ENCODE peak calls at places on chromosome 4, in nine cellular contexts. One of them, this sample, is unnamed.

GRCh38 chr4:158782539-158783360 is 13.9 kb downstream of the FNIP2 start:
- DNase-seq in activated T-cell treated with anti-CD3 and anti-CD28 coated beads, Interleukin-2, amount 50 U/mL, for 4 hours: no peak
- DNase-seq in stimulated activated CD8-positive, alpha-beta memory T cell treated with anti-CD3 and anti-CD28 coated beads, Interleukin-7, amount 100 ng/mL, for 1 hour: no peak
- DNase-seq in GM10248: no peak
- DNase-seq in CD8-positive, alpha-beta memory T cell: no peak
- DNase-seq in hippocampal formation: no peak
- DNase-seq in T-cell: no peak
- DNase-seq in naive thymus-derived CD8-positive, alpha-beta T cell: no peak
- DNase-seq in lower lobe of right lung: no peak
- DNase-seq in this sample: peak; percentile 56

GRCh38 chr4:6002926-6003325 is 15.3 kb downstream of the C4orf50 start:
- DNase-seq in T-cell: no peak
- DNase-seq in stimulated activated CD8-positive, alpha-beta memory T cell treated with anti-CD3 and anti-CD28 coated beads, Interleukin-7, amount 100 ng/mL, for 1 hour: no peak
- DNase-seq in hippocampal formation: no peak
- DNase-seq in CD8-positive, alpha-beta memory T cell: no peak
- DNase-seq in lower lobe of right lung: no peak
- DNase-seq in naive thymus-derived CD8-positive, alpha-beta T cell: no peak
- DNase-seq in GM10248: no peak
- DNase-seq in activated T-cell treated with anti-CD3 and anti-CD28 coated beads, Interleukin-2, amount 50 U/mL, for 4 hours: no peak
- DNase-seq in this sample: no peak

GRCh38 chr4:131026771-131027170 is 1930.8 kb downstream of the C4orf33 start:
- DNase-seq in naive thymus-derived CD8-positive, alpha-beta T cell: no peak
- DNase-seq in lower lobe of right lung: no peak
- DNase-seq in hippocampal formation: no peak
- DNase-seq in GM10248: no peak
- DNase-seq in T-cell: no peak
- DNase-seq in CD8-positive, alpha-beta memory T cell: no peak
- DNase-seq in stimulated activated CD8-positive, alpha-beta memory T cell treated with anti-CD3 and anti-CD28 coated beads, Interleukin-7, amount 100 ng/mL, for 1 hour: no peak
- DNase-seq in activated T-cell treated with anti-CD3 and anti-CD28 coated beads, Interleukin-2, amount 50 U/mL, for 4 hours: no peak
- DNase-seq in this sample: no peak

GRCh38 chr4:108270466-108271450 is 102.0 kb upstream of the LEF1 start:
- DNase-seq in lower lobe of right lung: no peak
- DNase-seq in T-cell: no peak
- DNase-seq in CD8-positive, alpha-beta memory T cell: no peak
- DNase-seq in GM10248: no peak
- DNase-seq in stimulated activated CD8-positive, alpha-beta memory T cell treated with anti-CD3 and anti-CD28 coated beads, Interleukin-7, amount 100 ng/mL, for 1 hour: no peak
- DNase-seq in naive thymus-derived CD8-positive, alpha-beta T cell: no peak
- DNase-seq in hippocampal formation: no peak
- DNase-seq in activated T-cell treated with anti-CD3 and anti-CD28 coated beads, Interleukin-2, amount 50 U/mL, for 4 hours: no peak
- DNase-seq in this sample: peak; percentile 87

GRCh38 chr4:168449740-168450442 is 30.4 kb downstream of the DDX60L start:
- DNase-seq in stimulated activated CD8-positive, alpha-beta memory T cell treated with anti-CD3 and anti-CD28 coated beads, Interleukin-7, amount 100 ng/mL, for 1 hour: no peak
- DNase-seq in naive thymus-derived CD8-positive, alpha-beta T cell: no peak
- DNase-seq in GM10248: no peak
- DNase-seq in lower lobe of right lung: no peak
- DNase-seq in CD8-positive, alpha-beta memory T cell: no peak
- DNase-seq in hippocampal formation: no peak
- DNase-seq in T-cell: no peak
- DNase-seq in activated T-cell treated with anti-CD3 and anti-CD28 coated beads, Interleukin-2, amount 50 U/mL, for 4 hours: no peak
- DNase-seq in this sample: peak; percentile 98

GRCh38 chr4:37477126-37477525 is 209.1 kb downstream of the RELL1 start:
- DNase-seq in lower lobe of right lung: no peak
- DNase-seq in activated T-cell treated with anti-CD3 and anti-CD28 coated beads, Interleukin-2, amount 50 U/mL, for 4 hours: no peak
- DNase-seq in stimulated activated CD8-positive, alpha-beta memory T cell treated with anti-CD3 and anti-CD28 coated beads, Interleukin-7, amount 100 ng/mL, for 1 hour: no peak
- DNase-seq in GM10248: no peak
- DNase-seq in CD8-positive, alpha-beta memory T cell: no peak
- DNase-seq in hippocampal formation: no peak
- DNase-seq in T-cell: no peak
- DNase-seq in naive thymus-derived CD8-positive, alpha-beta T cell: no peak
- DNase-seq in this sample: no peak

GRCh38 chr4:26420438-26420837 is 69.8 kb downstream of the CCKAR start:
- DNase-seq in T-cell: no peak
- DNase-seq in stimulated activated CD8-positive, alpha-beta memory T cell treated with anti-CD3 and anti-CD28 coated beads, Interleukin-7, amount 100 ng/mL, for 1 hour: no peak
- DNase-seq in activated T-cell treated with anti-CD3 and anti-CD28 coated beads, Interleukin-2, amount 50 U/mL, for 4 hours: no peak
- DNase-seq in hippocampal formation: no peak
- DNase-seq in lower lobe of right lung: no peak
- DNase-seq in naive thymus-derived CD8-positive, alpha-beta T cell: no peak
- DNase-seq in GM10248: no peak
- DNase-seq in CD8-positive, alpha-beta memory T cell: no peak
- DNase-seq in this sample: peak; percentile 48

GRCh38 chr4:83905952-83906351 is 370.0 kb downstream of the GPAT3 start:
- DNase-seq in T-cell: no peak
- DNase-seq in hippocampal formation: no peak
- DNase-seq in lower lobe of right lung: no peak
- DNase-seq in GM10248: no peak
- DNase-seq in CD8-positive, alpha-beta memory T cell: no peak
- DNase-seq in stimulated activated CD8-positive, alpha-beta memory T cell treated with anti-CD3 and anti-CD28 coated beads, Interleukin-7, amount 100 ng/mL, for 1 hour: no peak
- DNase-seq in activated T-cell treated with anti-CD3 and anti-CD28 coated beads, Interleukin-2, amount 50 U/mL, for 4 hours: no peak
- DNase-seq in naive thymus-derived CD8-positive, alpha-beta T cell: no peak
- DNase-seq in this sample: no peak

GRCh38 chr4:87530868-87531267 is 1.7 kb upstream of the SPARCL1 start:
- DNase-seq in lower lobe of right lung: no peak
- DNase-seq in hippocampal formation: no peak
- DNase-seq in GM10248: no peak
- DNase-seq in activated T-cell treated with anti-CD3 and anti-CD28 coated beads, Interleukin-2, amount 50 U/mL, for 4 hours: no peak
- DNase-seq in CD8-positive, alpha-beta memory T cell: no peak
- DNase-seq in stimulated activated CD8-positive, alpha-beta memory T cell treated with anti-CD3 and anti-CD28 coated beads, Interleukin-7, amount 100 ng/mL, for 1 hour: no peak
- DNase-seq in T-cell: no peak
- DNase-seq in naive thymus-derived CD8-positive, alpha-beta T cell: no peak
- DNase-seq in this sample: peak; percentile 52

GRCh38 chr4:1044469-1045192 is 33.2 kb downstream of the FGFRL1 start:
- DNase-seq in activated T-cell treated with anti-CD3 and anti-CD28 coated beads, Interleukin-2, amount 50 U/mL, for 4 hours: no peak
- DNase-seq in GM10248: no peak
- DNase-seq in hippocampal formation: no peak
- DNase-seq in CD8-positive, alpha-beta memory T cell: no peak
- DNase-seq in stimulated activated CD8-positive, alpha-beta memory T cell treated with anti-CD3 and anti-CD28 coated beads, Interleukin-7, amount 100 ng/mL, for 1 hour: no peak
- DNase-seq in T-cell: no peak
- DNase-seq in naive thymus-derived CD8-positive, alpha-beta T cell: no peak
- DNase-seq in lower lobe of right lung: peak; percentile 37
- DNase-seq in this sample: peak; percentile 5

GRCh38 chr4:176830971-176831370 is 38.2 kb upstream of the VEGFC start:
- DNase-seq in GM10248: no peak
- DNase-seq in stimulated activated CD8-positive, alpha-beta memory T cell treated with anti-CD3 and anti-CD28 coated beads, Interleukin-7, amount 100 ng/mL, for 1 hour: no peak
- DNase-seq in hippocampal formation: no peak
- DNase-seq in naive thymus-derived CD8-positive, alpha-beta T cell: no peak
- DNase-seq in CD8-positive, alpha-beta memory T cell: no peak
- DNase-seq in activated T-cell treated with anti-CD3 and anti-CD28 coated beads, Interleukin-2, amount 50 U/mL, for 4 hours: no peak
- DNase-seq in lower lobe of right lung: no peak
- DNase-seq in T-cell: no peak
- DNase-seq in this sample: no peak

GRCh38 chr4:184322328-184323025 is 104.8 kb upstream of the ENPP6 start:
- DNase-seq in GM10248: no peak
- DNase-seq in naive thymus-derived CD8-positive, alpha-beta T cell: no peak
- DNase-seq in stimulated activated CD8-positive, alpha-beta memory T cell treated with anti-CD3 and anti-CD28 coated beads, Interleukin-7, amount 100 ng/mL, for 1 hour: no peak
- DNase-seq in CD8-positive, alpha-beta memory T cell: no peak
- DNase-seq in activated T-cell treated with anti-CD3 and anti-CD28 coated beads, Interleukin-2, amount 50 U/mL, for 4 hours: no peak
- DNase-seq in T-cell: no peak
- DNase-seq in lower lobe of right lung: no peak
- DNase-seq in hippocampal formation: no peak
- DNase-seq in this sample: no peak

GRCh38 chr4:176579233-176579632 is 213.5 kb downstream of the VEGFC start:
- DNase-seq in hippocampal formation: no peak
- DNase-seq in T-cell: no peak
- DNase-seq in CD8-positive, alpha-beta memory T cell: no peak
- DNase-seq in activated T-cell treated with anti-CD3 and anti-CD28 coated beads, Interleukin-2, amount 50 U/mL, for 4 hours: no peak
- DNase-seq in stimulated activated CD8-positive, alpha-beta memory T cell treated with anti-CD3 and anti-CD28 coated beads, Interleukin-7, amount 100 ng/mL, for 1 hour: no peak
- DNase-seq in lower lobe of right lung: no peak
- DNase-seq in GM10248: no peak
- DNase-seq in naive thymus-derived CD8-positive, alpha-beta T cell: no peak
- DNase-seq in this sample: peak; percentile 82

GRCh38 chr4:172962564-172963353 is 205.9 kb upstream of the GALNT7 start:
- DNase-seq in stimulated activated CD8-positive, alpha-beta memory T cell treated with anti-CD3 and anti-CD28 coated beads, Interleukin-7, amount 100 ng/mL, for 1 hour: no peak
- DNase-seq in CD8-positive, alpha-beta memory T cell: no peak
- DNase-seq in GM10248: no peak
- DNase-seq in naive thymus-derived CD8-positive, alpha-beta T cell: no peak
- DNase-seq in lower lobe of right lung: no peak
- DNase-seq in activated T-cell treated with anti-CD3 and anti-CD28 coated beads, Interleukin-2, amount 50 U/mL, for 4 hours: no peak
- DNase-seq in T-cell: no peak
- DNase-seq in hippocampal formation: no peak
- DNase-seq in this sample: peak; percentile 77

GRCh38 chr4:110793381-110793801 is 170.5 kb upstream of the PITX2 start:
- DNase-seq in lower lobe of right lung: no peak
- DNase-seq in activated T-cell treated with anti-CD3 and anti-CD28 coated beads, Interleukin-2, amount 50 U/mL, for 4 hours: no peak
- DNase-seq in naive thymus-derived CD8-positive, alpha-beta T cell: no peak
- DNase-seq in stimulated activated CD8-positive, alpha-beta memory T cell treated with anti-CD3 and anti-CD28 coated beads, Interleukin-7, amount 100 ng/mL, for 1 hour: no peak
- DNase-seq in T-cell: no peak
- DNase-seq in hippocampal formation: no peak
- DNase-seq in CD8-positive, alpha-beta memory T cell: no peak
- DNase-seq in GM10248: no peak
- DNase-seq in this sample: peak; percentile 80

GRCh38 chr4:176894498-176894897 is 101.8 kb upstream of the VEGFC start:
- DNase-seq in activated T-cell treated with anti-CD3 and anti-CD28 coated beads, Interleukin-2, amount 50 U/mL, for 4 hours: no peak
- DNase-seq in hippocampal formation: no peak
- DNase-seq in stimulated activated CD8-positive, alpha-beta memory T cell treated with anti-CD3 and anti-CD28 coated beads, Interleukin-7, amount 100 ng/mL, for 1 hour: no peak
- DNase-seq in lower lobe of right lung: no peak
- DNase-seq in GM10248: no peak
- DNase-seq in T-cell: no peak
- DNase-seq in naive thymus-derived CD8-positive, alpha-beta T cell: no peak
- DNase-seq in CD8-positive, alpha-beta memory T cell: no peak
- DNase-seq in this sample: peak; percentile 36

GRCh38 chr4:29066856-29067255 is 1653.3 kb upstream of the PCDH7 start:
- DNase-seq in activated T-cell treated with anti-CD3 and anti-CD28 coated beads, Interleukin-2, amount 50 U/mL, for 4 hours: no peak
- DNase-seq in GM10248: no peak
- DNase-seq in naive thymus-derived CD8-positive, alpha-beta T cell: no peak
- DNase-seq in hippocampal formation: no peak
- DNase-seq in CD8-positive, alpha-beta memory T cell: no peak
- DNase-seq in lower lobe of right lung: no peak
- DNase-seq in T-cell: no peak
- DNase-seq in stimulated activated CD8-positive, alpha-beta memory T cell treated with anti-CD3 and anti-CD28 coated beads, Interleukin-7, amount 100 ng/mL, for 1 hour: no peak
- DNase-seq in this sample: no peak

GRCh38 chr4:107548211-107548905 is 171.7 kb downstream of the PAPSS1 start:
- DNase-seq in GM10248: no peak
- DNase-seq in lower lobe of right lung: no peak
- DNase-seq in CD8-positive, alpha-beta memory T cell: no peak
- DNase-seq in T-cell: no peak
- DNase-seq in hippocampal formation: no peak
- DNase-seq in activated T-cell treated with anti-CD3 and anti-CD28 coated beads, Interleukin-2, amount 50 U/mL, for 4 hours: no peak
- DNase-seq in naive thymus-derived CD8-positive, alpha-beta T cell: no peak
- DNase-seq in stimulated activated CD8-positive, alpha-beta memory T cell treated with anti-CD3 and anti-CD28 coated beads, Interleukin-7, amount 100 ng/mL, for 1 hour: no peak
- DNase-seq in this sample: peak; percentile 51

GRCh38 chr4:79308087-79308486 is 17.8 kb downstream of the NAA11 start:
- DNase-seq in hippocampal formation: no peak
- DNase-seq in naive thymus-derived CD8-positive, alpha-beta T cell: no peak
- DNase-seq in GM10248: no peak
- DNase-seq in lower lobe of right lung: no peak
- DNase-seq in T-cell: no peak
- DNase-seq in activated T-cell treated with anti-CD3 and anti-CD28 coated beads, Interleukin-2, amount 50 U/mL, for 4 hours: no peak
- DNase-seq in stimulated activated CD8-positive, alpha-beta memory T cell treated with anti-CD3 and anti-CD28 coated beads, Interleukin-7, amount 100 ng/mL, for 1 hour: no peak
- DNase-seq in CD8-positive, alpha-beta memory T cell: no peak
- DNase-seq in this sample: no peak

GRCh38 chr4:17385403-17385802 is 126.5 kb downstream of the QDPR start:
- DNase-seq in GM10248: peak; percentile 26
- DNase-seq in T-cell: no peak
- DNase-seq in lower lobe of right lung: no peak
- DNase-seq in CD8-positive, alpha-beta memory T cell: no peak
- DNase-seq in hippocampal formation: no peak
- DNase-seq in naive thymus-derived CD8-positive, alpha-beta T cell: no peak
- DNase-seq in stimulated activated CD8-positive, alpha-beta memory T cell treated with anti-CD3 and anti-CD28 coated beads, Interleukin-7, amount 100 ng/mL, for 1 hour: no peak
- DNase-seq in activated T-cell treated with anti-CD3 and anti-CD28 coated beads, Interleukin-2, amount 50 U/mL, for 4 hours: no peak
- DNase-seq in this sample: peak; percentile 77

GRCh38 chr4:184583738-184584502 is 65.3 kb downstream of the CASP3 start:
- DNase-seq in activated T-cell treated with anti-CD3 and anti-CD28 coated beads, Interleukin-2, amount 50 U/mL, for 4 hours: no peak
- DNase-seq in T-cell: no peak
- DNase-seq in GM10248: peak; percentile 67
- DNase-seq in naive thymus-derived CD8-positive, alpha-beta T cell: no peak
- DNase-seq in hippocampal formation: no peak
- DNase-seq in stimulated activated CD8-positive, alpha-beta memory T cell treated with anti-CD3 and anti-CD28 coated beads, Interleukin-7, amount 100 ng/mL, for 1 hour: no peak
- DNase-seq in lower lobe of right lung: no peak
- DNase-seq in CD8-positive, alpha-beta memory T cell: no peak
- DNase-seq in this sample: peak; percentile 32

GRCh38 chr4:121096629-121097028 is 24.3 kb upstream of the NDNF start:
- DNase-seq in activated T-cell treated with anti-CD3 and anti-CD28 coated beads, Interleukin-2, amount 50 U/mL, for 4 hours: no peak
- DNase-seq in GM10248: peak; percentile 9
- DNase-seq in CD8-positive, alpha-beta memory T cell: no peak
- DNase-seq in hippocampal formation: no peak
- DNase-seq in lower lobe of right lung: no peak
- DNase-seq in T-cell: no peak
- DNase-seq in stimulated activated CD8-positive, alpha-beta memory T cell treated with anti-CD3 and anti-CD28 coated beads, Interleukin-7, amount 100 ng/mL, for 1 hour: no peak
- DNase-seq in naive thymus-derived CD8-positive, alpha-beta T cell: no peak
- DNase-seq in this sample: peak; percentile 51

GRCh38 chr4:88366460-88366859 is 12.2 kb upstream of the HERC6 start:
- DNase-seq in GM10248: no peak
- DNase-seq in stimulated activated CD8-positive, alpha-beta memory T cell treated with anti-CD3 and anti-CD28 coated beads, Interleukin-7, amount 100 ng/mL, for 1 hour: no peak
- DNase-seq in T-cell: no peak
- DNase-seq in CD8-positive, alpha-beta memory T cell: no peak
- DNase-seq in activated T-cell treated with anti-CD3 and anti-CD28 coated beads, Interleukin-2, amount 50 U/mL, for 4 hours: no peak
- DNase-seq in lower lobe of right lung: no peak
- DNase-seq in naive thymus-derived CD8-positive, alpha-beta T cell: no peak
- DNase-seq in hippocampal formation: no peak
- DNase-seq in this sample: no peak

GRCh38 chr4:83535520-83535944 is 376 bp upstream of the GPAT3 start:
- DNase-seq in stimulated activated CD8-positive, alpha-beta memory T cell treated with anti-CD3 and anti-CD28 coated beads, Interleukin-7, amount 100 ng/mL, for 1 hour: no peak
- DNase-seq in CD8-positive, alpha-beta memory T cell: peak; percentile 1
- DNase-seq in activated T-cell treated with anti-CD3 and anti-CD28 coated beads, Interleukin-2, amount 50 U/mL, for 4 hours: no peak
- DNase-seq in GM10248: no peak
- DNase-seq in hippocampal formation: no peak
- DNase-seq in naive thymus-derived CD8-positive, alpha-beta T cell: peak; percentile 1
- DNase-seq in lower lobe of right lung: peak; percentile 60
- DNase-seq in T-cell: peak; percentile 6
- DNase-seq in this sample: peak; percentile 89

GRCh38 chr4:166222271-166222670 is 349.2 kb downstream of the TLL1 start:
- DNase-seq in CD8-positive, alpha-beta memory T cell: no peak
- DNase-seq in GM10248: no peak
- DNase-seq in hippocampal formation: no peak
- DNase-seq in activated T-cell treated with anti-CD3 and anti-CD28 coated beads, Interleukin-2, amount 50 U/mL, for 4 hours: no peak
- DNase-seq in naive thymus-derived CD8-positive, alpha-beta T cell: no peak
- DNase-seq in stimulated activated CD8-positive, alpha-beta memory T cell treated with anti-CD3 and anti-CD28 coated beads, Interleukin-7, amount 100 ng/mL, for 1 hour: no peak
- DNase-seq in T-cell: no peak
- DNase-seq in lower lobe of right lung: no peak
- DNase-seq in this sample: no peak

GRCh38 chr4:105994061-105994460 is 98.8 kb downstream of the NPNT start:
- DNase-seq in lower lobe of right lung: no peak
- DNase-seq in GM10248: no peak
- DNase-seq in naive thymus-derived CD8-positive, alpha-beta T cell: no peak
- DNase-seq in stimulated activated CD8-positive, alpha-beta memory T cell treated with anti-CD3 and anti-CD28 coated beads, Interleukin-7, amount 100 ng/mL, for 1 hour: no peak
- DNase-seq in hippocampal formation: no peak
- DNase-seq in activated T-cell treated with anti-CD3 and anti-CD28 coated beads, Interleukin-2, amount 50 U/mL, for 4 hours: no peak
- DNase-seq in T-cell: no peak
- DNase-seq in CD8-positive, alpha-beta memory T cell: no peak
- DNase-seq in this sample: no peak

GRCh38 chr4:140497428-140497775 is 691 bp downstream of the MGAT4D start:
- DNase-seq in T-cell: no peak
- DNase-seq in hippocampal formation: no peak
- DNase-seq in stimulated activated CD8-positive, alpha-beta memory T cell treated with anti-CD3 and anti-CD28 coated beads, Interleukin-7, amount 100 ng/mL, for 1 hour: no peak
- DNase-seq in activated T-cell treated with anti-CD3 and anti-CD28 coated beads, Interleukin-2, amount 50 U/mL, for 4 hours: no peak
- DNase-seq in GM10248: no peak
- DNase-seq in CD8-positive, alpha-beta memory T cell: no peak
- DNase-seq in naive thymus-derived CD8-positive, alpha-beta T cell: no peak
- DNase-seq in lower lobe of right lung: no peak
- DNase-seq in this sample: no peak

GRCh38 chr4:107654694-107655093 is 65.3 kb downstream of the PAPSS1 start:
- DNase-seq in lower lobe of right lung: no peak
- DNase-seq in activated T-cell treated with anti-CD3 and anti-CD28 coated beads, Interleukin-2, amount 50 U/mL, for 4 hours: no peak
- DNase-seq in T-cell: no peak
- DNase-seq in CD8-positive, alpha-beta memory T cell: no peak
- DNase-seq in GM10248: no peak
- DNase-seq in naive thymus-derived CD8-positive, alpha-beta T cell: no peak
- DNase-seq in stimulated activated CD8-positive, alpha-beta memory T cell treated with anti-CD3 and anti-CD28 coated beads, Interleukin-7, amount 100 ng/mL, for 1 hour: no peak
- DNase-seq in hippocampal formation: no peak
- DNase-seq in this sample: no peak

GRCh38 chr4:40187386-40187913 is 9.4 kb upstream of the RHOH start:
- DNase-seq in T-cell: no peak
- DNase-seq in CD8-positive, alpha-beta memory T cell: no peak
- DNase-seq in naive thymus-derived CD8-positive, alpha-beta T cell: no peak
- DNase-seq in lower lobe of right lung: no peak
- DNase-seq in stimulated activated CD8-positive, alpha-beta memory T cell treated with anti-CD3 and anti-CD28 coated beads, Interleukin-7, amount 100 ng/mL, for 1 hour: no peak
- DNase-seq in hippocampal formation: no peak
- DNase-seq in GM10248: no peak
- DNase-seq in activated T-cell treated with anti-CD3 and anti-CD28 coated beads, Interleukin-2, amount 50 U/mL, for 4 hours: no peak
- DNase-seq in this sample: no peak

GRCh38 chr4:86558799-86559198 is 35.3 kb upstream of the PTPN13 start:
- DNase-seq in hippocampal formation: no peak
- DNase-seq in stimulated activated CD8-positive, alpha-beta memory T cell treated with anti-CD3 and anti-CD28 coated beads, Interleukin-7, amount 100 ng/mL, for 1 hour: no peak
- DNase-seq in GM10248: no peak
- DNase-seq in CD8-positive, alpha-beta memory T cell: no peak
- DNase-seq in naive thymus-derived CD8-positive, alpha-beta T cell: no peak
- DNase-seq in T-cell: no peak
- DNase-seq in lower lobe of right lung: no peak
- DNase-seq in activated T-cell treated with anti-CD3 and anti-CD28 coated beads, Interleukin-2, amount 50 U/mL, for 4 hours: no peak
- DNase-seq in this sample: peak; percentile 10

GRCh38 chr4:123826896-123827295 is 430.3 kb downstream of the SPRY1 start:
- DNase-seq in stimulated activated CD8-positive, alpha-beta memory T cell treated with anti-CD3 and anti-CD28 coated beads, Interleukin-7, amount 100 ng/mL, for 1 hour: no peak
- DNase-seq in hippocampal formation: no peak
- DNase-seq in GM10248: no peak
- DNase-seq in T-cell: no peak
- DNase-seq in activated T-cell treated with anti-CD3 and anti-CD28 coated beads, Interleukin-2, amount 50 U/mL, for 4 hours: no peak
- DNase-seq in CD8-positive, alpha-beta memory T cell: no peak
- DNase-seq in lower lobe of right lung: no peak
- DNase-seq in naive thymus-derived CD8-positive, alpha-beta T cell: no peak
- DNase-seq in this sample: peak; percentile 46

This sample was measured in fibroblast of villous mesenchyme.